ENCODE peak calls at places on chromosome 17, in seven cellular contexts. One of them, this sample, is unnamed.
A peak's percentile ranks its signal among the peaks of the same experiment; 100 is the strongest.

GRCh38 chr17:78143214-78144145 is 2.7 kb upstream of the C17orf99 start:
- DNase-seq in erythroblast: no peak
- DNase-seq in activated CD8-positive, alpha-beta memory T cell treated with anti-CD3 and anti-CD28 coated beads for 1 hour: no peak
- DNase-seq in neuronal stem cell: no peak
- DNase-seq in amniotic epithelial cell: no peak
- DNase-seq in Peyer's patch: no peak
- DNase-seq in AG04450: no peak
- DNase-seq in this sample: no peak

GRCh38 chr17:48738424-48738802 is 9.9 kb upstream of the HOXB13 start:
- DNase-seq in erythroblast: no peak
- DNase-seq in activated CD8-positive, alpha-beta memory T cell treated with anti-CD3 and anti-CD28 coated beads for 1 hour: no peak
- DNase-seq in neuronal stem cell: no peak
- DNase-seq in amniotic epithelial cell: no peak
- DNase-seq in Peyer's patch: no peak
- DNase-seq in AG04450: no peak
- DNase-seq in this sample: no peak

GRCh38 chr17:58630883-58631522 is 60.8 kb downstream of the TEX14 start:
- DNase-seq in erythroblast: peak; percentile 80
- DNase-seq in activated CD8-positive, alpha-beta memory T cell treated with anti-CD3 and anti-CD28 coated beads for 1 hour: no peak
- DNase-seq in neuronal stem cell: peak; percentile 51
- DNase-seq in amniotic epithelial cell: no peak
- DNase-seq in Peyer's patch: peak; percentile 56
- DNase-seq in AG04450: no peak
- DNase-seq in this sample: peak; percentile 46

GRCh38 chr17:27954521-27955495 is 61.6 kb upstream of the LYRM9 start:
- DNase-seq in erythroblast: no peak
- DNase-seq in activated CD8-positive, alpha-beta memory T cell treated with anti-CD3 and anti-CD28 coated beads for 1 hour: no peak
- DNase-seq in neuronal stem cell: no peak
- DNase-seq in amniotic epithelial cell: no peak
- DNase-seq in Peyer's patch: no peak
- DNase-seq in AG04450: no peak
- DNase-seq in this sample: no peak

GRCh38 chr17:74281799-74282198 is 7.8 kb downstream of the DNAI2 start:
- DNase-seq in erythroblast: no peak
- DNase-seq in activated CD8-positive, alpha-beta memory T cell treated with anti-CD3 and anti-CD28 coated beads for 1 hour: no peak
- DNase-seq in neuronal stem cell: no peak
- DNase-seq in amniotic epithelial cell: no peak
- DNase-seq in Peyer's patch: no peak
- DNase-seq in AG04450: no peak
- DNase-seq in this sample: no peak

GRCh38 chr17:41812176-41813038 is at the start of gene FKBP10:
- DNase-seq in erythroblast: peak; percentile 21
- DNase-seq in activated CD8-positive, alpha-beta memory T cell treated with anti-CD3 and anti-CD28 coated beads for 1 hour: no peak
- DNase-seq in neuronal stem cell: peak; percentile 96
- DNase-seq in amniotic epithelial cell: peak; percentile 85
- DNase-seq in Peyer's patch: peak; percentile 75
- DNase-seq in AG04450: peak; percentile 80
- DNase-seq in this sample: peak; percentile 77

GRCh38 chr17:38605852-38606645 is at the start of gene SRCIN1:
- DNase-seq in erythroblast: peak; percentile 70
- DNase-seq in activated CD8-positive, alpha-beta memory T cell treated with anti-CD3 and anti-CD28 coated beads for 1 hour: no peak
- DNase-seq in neuronal stem cell: peak; percentile 72
- DNase-seq in amniotic epithelial cell: no peak
- DNase-seq in Peyer's patch: peak; percentile 81
- DNase-seq in AG04450: no peak
- DNase-seq in this sample: peak; percentile 58

GRCh38 chr17:29571883-29572681 is 3.6 kb downstream of the TP53I13 start:
- DNase-seq in erythroblast: no peak
- DNase-seq in activated CD8-positive, alpha-beta memory T cell treated with anti-CD3 and anti-CD28 coated beads for 1 hour: no peak
- DNase-seq in neuronal stem cell: no peak
- DNase-seq in amniotic epithelial cell: no peak
- DNase-seq in Peyer's patch: peak; percentile 49
- DNase-seq in AG04450: no peak
- DNase-seq in this sample: no peak

GRCh38 chr17:70655179-70655578 is 485.8 kb downstream of the KCNJ2 start:
- DNase-seq in erythroblast: no peak
- DNase-seq in activated CD8-positive, alpha-beta memory T cell treated with anti-CD3 and anti-CD28 coated beads for 1 hour: no peak
- DNase-seq in neuronal stem cell: no peak
- DNase-seq in amniotic epithelial cell: no peak
- DNase-seq in Peyer's patch: no peak
- DNase-seq in AG04450: no peak
- DNase-seq in this sample: no peak

GRCh38 chr17:3603119-3603869 is 5.9 kb downstream of the TRPV1 start:
- DNase-seq in erythroblast: no peak
- DNase-seq in activated CD8-positive, alpha-beta memory T cell treated with anti-CD3 and anti-CD28 coated beads for 1 hour: no peak
- DNase-seq in neuronal stem cell: no peak
- DNase-seq in amniotic epithelial cell: peak; percentile 87
- DNase-seq in Peyer's patch: no peak
- DNase-seq in AG04450: peak; percentile 33
- DNase-seq in this sample: no peak

GRCh38 chr17:79077587-79077986 is 3.0 kb downstream of the ENGASE start:
- DNase-seq in erythroblast: no peak
- DNase-seq in activated CD8-positive, alpha-beta memory T cell treated with anti-CD3 and anti-CD28 coated beads for 1 hour: no peak
- DNase-seq in neuronal stem cell: no peak
- DNase-seq in amniotic epithelial cell: no peak
- DNase-seq in Peyer's patch: no peak
- DNase-seq in AG04450: no peak
- DNase-seq in this sample: no peak

GRCh38 chr17:77200711-77201110 is 59.9 kb downstream of the SEC14L1 start:
- DNase-seq in erythroblast: peak; percentile 26
- DNase-seq in activated CD8-positive, alpha-beta memory T cell treated with anti-CD3 and anti-CD28 coated beads for 1 hour: no peak
- DNase-seq in neuronal stem cell: no peak
- DNase-seq in amniotic epithelial cell: no peak
- DNase-seq in Peyer's patch: no peak
- DNase-seq in AG04450: no peak
- DNase-seq in this sample: no peak

GRCh38 chr17:59330314-59330942 is 1.0 kb upstream of the YPEL2 start:
- DNase-seq in erythroblast: peak; percentile 24
- DNase-seq in activated CD8-positive, alpha-beta memory T cell treated with anti-CD3 and anti-CD28 coated beads for 1 hour: no peak
- DNase-seq in neuronal stem cell: peak; percentile 37
- DNase-seq in amniotic epithelial cell: no peak
- DNase-seq in Peyer's patch: peak; percentile 86
- DNase-seq in AG04450: no peak
- DNase-seq in this sample: peak; percentile 45

GRCh38 chr17:51398647-51399046 is 138.3 kb downstream of the UTP18 start:
- DNase-seq in erythroblast: no peak
- DNase-seq in activated CD8-positive, alpha-beta memory T cell treated with anti-CD3 and anti-CD28 coated beads for 1 hour: no peak
- DNase-seq in neuronal stem cell: no peak
- DNase-seq in amniotic epithelial cell: no peak
- DNase-seq in Peyer's patch: no peak
- DNase-seq in AG04450: no peak
- DNase-seq in this sample: no peak

GRCh38 chr17:29145289-29146058 is 34.7 kb downstream of the MYO18A start:
- DNase-seq in erythroblast: peak; percentile 71
- DNase-seq in activated CD8-positive, alpha-beta memory T cell treated with anti-CD3 and anti-CD28 coated beads for 1 hour: peak; percentile 26
- DNase-seq in neuronal stem cell: no peak
- DNase-seq in amniotic epithelial cell: peak; percentile 84
- DNase-seq in Peyer's patch: peak; percentile 88
- DNase-seq in AG04450: no peak
- DNase-seq in this sample: peak; percentile 68

GRCh38 chr17:57947369-57947768 is 7.8 kb downstream of the CUEDC1 start:
- DNase-seq in erythroblast: no peak
- DNase-seq in activated CD8-positive, alpha-beta memory T cell treated with anti-CD3 and anti-CD28 coated beads for 1 hour: no peak
- DNase-seq in neuronal stem cell: no peak
- DNase-seq in amniotic epithelial cell: no peak
- DNase-seq in Peyer's patch: no peak
- DNase-seq in AG04450: no peak
- DNase-seq in this sample: no peak

GRCh38 chr17:56540791-56541190 is 52.7 kb upstream of the NOG start:
- DNase-seq in erythroblast: no peak
- DNase-seq in activated CD8-positive, alpha-beta memory T cell treated with anti-CD3 and anti-CD28 coated beads for 1 hour: no peak
- DNase-seq in neuronal stem cell: no peak
- DNase-seq in amniotic epithelial cell: no peak
- DNase-seq in Peyer's patch: no peak
- DNase-seq in AG04450: no peak
- DNase-seq in this sample: no peak

GRCh38 chr17:61335845-61336655 is 63.6 kb upstream of the TBX2 start:
- DNase-seq in erythroblast: no peak
- DNase-seq in activated CD8-positive, alpha-beta memory T cell treated with anti-CD3 and anti-CD28 coated beads for 1 hour: no peak
- DNase-seq in neuronal stem cell: no peak
- DNase-seq in amniotic epithelial cell: no peak
- DNase-seq in Peyer's patch: no peak
- DNase-seq in AG04450: no peak
- DNase-seq in this sample: no peak

GRCh38 chr17:76983431-76983830 is 115.2 kb downstream of the MGAT5B start:
- DNase-seq in erythroblast: no peak
- DNase-seq in activated CD8-positive, alpha-beta memory T cell treated with anti-CD3 and anti-CD28 coated beads for 1 hour: no peak
- DNase-seq in neuronal stem cell: no peak
- DNase-seq in amniotic epithelial cell: no peak
- DNase-seq in Peyer's patch: no peak
- DNase-seq in AG04450: no peak
- DNase-seq in this sample: no peak

GRCh38 chr17:9935408-9935807 is 30.3 kb upstream of the RCVRN start:
- DNase-seq in erythroblast: no peak
- DNase-seq in activated CD8-positive, alpha-beta memory T cell treated with anti-CD3 and anti-CD28 coated beads for 1 hour: no peak
- DNase-seq in neuronal stem cell: no peak
- DNase-seq in amniotic epithelial cell: peak; percentile 24
- DNase-seq in Peyer's patch: no peak
- DNase-seq in AG04450: no peak
- DNase-seq in this sample: no peak

GRCh38 chr17:76631821-76632565 is 11.6 kb downstream of the ST6GALNAC1 start:
- DNase-seq in erythroblast: no peak
- DNase-seq in activated CD8-positive, alpha-beta memory T cell treated with anti-CD3 and anti-CD28 coated beads for 1 hour: no peak
- DNase-seq in neuronal stem cell: no peak
- DNase-seq in amniotic epithelial cell: peak; percentile 50
- DNase-seq in Peyer's patch: peak; percentile 62
- DNase-seq in AG04450: no peak
- DNase-seq in this sample: no peak